ENCODE peak calls at places on chromosomes 5 and 9, in eight cellular contexts. N is tibial nerve; W is uterus; M is H9; X is endodermal cell; P is heart left ventricle; U is cardiac muscle cell; T is CD4-positive, alpha-beta T cell. O is an unnamed sample.

GRCh38 chr9:82385633-82386032 is 397.1 kb downstream of the SPATA31D1 start:
- DNase-seq in N (no peak), W (no peak), M (no peak), X (no peak), P (no peak), U (no peak), T (no peak), O (no peak)

GRCh38 chr9:76269789-76270188 is 124.4 kb downstream of the RFK start:
- DNase-seq in N (no peak), W (no peak), M (no peak), X (no peak), P (no peak), U (no peak), T (no peak), O (no peak)

GRCh38 chr5:94908889-94909480 is 290.5 kb downstream of the SLF1 start:
- DNase-seq in N (peak), W (no peak), M (no peak), X (no peak), P (no peak), U (peak), T (no peak), O (no peak)

GRCh38 chr5:89596821-89597220 is 713.8 kb upstream of the MEF2C start:
- DNase-seq in N (no peak), W (no peak), M (no peak), X (no peak), P (no peak), U (no peak), T (no peak), O (no peak)

GRCh38 chr5:77877516-77878070 is 101.5 kb upstream of the TBCA start:
- DNase-seq in N (no peak), W (no peak), M (no peak), X (no peak), P (no peak), U (no peak), T (no peak), O (no peak)

GRCh38 chr5:65264420-65264819 is 217.3 kb downstream of the ADAMTS6 start:
- DNase-seq in N (no peak), W (no peak), M (no peak), X (no peak), P (no peak), U (no peak), T (no peak), O (no peak)

GRCh38 chr9:125428060-125428481 is 166.4 kb downstream of the GAPVD1 start:
- DNase-seq in N (no peak), W (no peak), M (no peak), X (peak), P (peak), U (peak), T (no peak), O (no peak)

GRCh38 chr9:21082671-21083070 is 4.9 kb upstream of the IFNB1 start:
- DNase-seq in N (no peak), W (no peak), M (no peak), X (no peak), P (no peak), U (no peak), T (no peak), O (no peak)

GRCh38 chr5:170307575-170308465 is 10.2 kb upstream of the LCP2 start:
- DNase-seq in N (peak), W (peak), M (no peak), X (no peak), P (peak), U (peak), T (no peak), O (no peak)

GRCh38 chr5:116280149-116280803 is 195.5 kb downstream of the COMMD10 start:
- DNase-seq in N (no peak), W (no peak), M (no peak), X (no peak), P (no peak), U (no peak), T (no peak), O (no peak)

GRCh38 chr9:108049026-108049591 is 559.5 kb upstream of the KLF4 start:
- DNase-seq in N (no peak), W (no peak), M (no peak), X (no peak), P (no peak), U (no peak), T (no peak), O (no peak)

GRCh38 chr9:72352911-72353388 is 12.1 kb downstream of the ZFAND5 start:
- DNase-seq in N (no peak), W (no peak), M (no peak), X (no peak), P (no peak), U (no peak), T (no peak), O (no peak)

DNA sequence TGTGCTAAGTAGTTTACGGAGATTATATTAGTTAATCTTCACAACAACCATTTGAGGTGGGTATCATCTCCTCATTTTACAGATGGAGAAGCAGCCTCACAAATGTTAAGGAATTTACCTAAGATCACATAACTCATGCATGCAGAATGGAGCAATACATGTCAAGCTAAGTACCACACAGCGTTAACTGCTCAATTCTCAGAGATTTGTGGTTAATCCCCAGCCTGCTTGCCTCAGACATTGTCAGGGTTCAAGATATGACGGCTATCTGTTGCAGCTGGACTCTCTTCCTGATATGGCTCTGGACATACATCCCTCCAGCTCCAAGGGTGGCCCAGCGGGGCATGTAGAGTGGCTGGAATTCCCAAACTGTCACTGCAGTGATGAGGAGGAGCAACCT is 7.3 kb upstream of the ZNF346 start:
- DNase-seq in N (no peak), W (no peak), M (no peak), X (no peak), P (no peak), U (no peak), T (no peak), O (no peak)
- H3K27ac ChIP-seq in N (no peak), W (no peak), M (no peak), X (no peak), P (no peak), U (no peak), T (no peak), O (no peak)

GRCh38 chr9:136341769-136342168 is 14.4 kb downstream of the GPSM1 start:
- DNase-seq in N (no peak), W (no peak), M (no peak), X (no peak), P (no peak), U (no peak), T (no peak), O (no peak)

GRCh38 chr9:136339958-136340310 is 12.6 kb downstream of the GPSM1 start:
- DNase-seq in N (no peak), W (no peak), M (no peak), X (no peak), P (no peak), U (no peak), T (no peak), O (no peak)

GRCh38 chr9:136342191-136343120 is 15.1 kb downstream of the GPSM1 start:
- DNase-seq in N (peak), W (peak), M (peak), X (peak), P (peak), U (peak), T (peak), O (peak)

GRCh38 chr9:136340356-136341041 is 13.2 kb downstream of the GPSM1 start:
- DNase-seq in N (no peak), W (no peak), M (no peak), X (no peak), P (no peak), U (no peak), T (no peak), O (no peak)

DNA sequence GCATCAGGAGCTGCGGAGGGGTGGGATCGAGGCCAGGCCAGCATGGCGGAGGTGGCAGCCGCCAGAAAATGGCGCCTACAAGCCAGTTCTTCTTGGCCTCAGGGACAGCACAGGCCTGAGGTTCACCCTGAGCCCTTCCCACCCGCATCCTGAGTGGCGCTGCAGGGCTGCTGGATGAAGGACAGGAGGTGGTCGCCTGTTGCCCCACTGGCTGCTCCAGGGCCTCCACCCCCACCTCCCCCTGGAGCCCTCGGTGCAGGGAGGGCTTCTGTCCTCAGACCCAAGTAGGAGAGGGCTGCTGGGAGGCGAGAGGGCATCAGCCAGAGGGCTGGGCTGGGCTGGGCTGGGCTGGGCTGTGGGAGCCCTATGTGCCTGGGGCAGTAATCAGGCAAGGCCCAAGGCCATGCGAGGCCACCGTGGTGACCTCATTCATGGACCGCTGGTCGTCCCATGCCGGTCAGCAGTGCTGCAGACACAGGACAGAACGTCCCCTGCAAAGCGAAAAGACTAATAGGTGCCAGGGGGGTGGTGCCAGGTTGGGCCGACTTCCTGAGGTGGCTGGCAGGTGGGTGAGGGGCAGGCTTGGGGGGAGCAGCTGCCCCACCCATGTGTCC is 13.8 kb downstream of the GPSM1 start:
- DNase-seq in N (no peak), W (no peak), M (no peak), X (no peak), P (no peak), U (no peak), T (no peak), O (no peak)
- H3K27ac ChIP-seq in N (peak), W (no peak), M (no peak), X (no peak), P (peak), U (no peak), T (no peak), O (no peak)

GRCh38 chr9:131854906-131855504 is 115.1 kb upstream of the RAPGEF1 start:
- DNase-seq in N (no peak), W (no peak), M (no peak), X (no peak), P (no peak), U (no peak), T (no peak), O (no peak)
- H3K27ac ChIP-seq in N (no peak), W (no peak), M (no peak), X (no peak), P (no peak), U (no peak), T (no peak), O (no peak)

GRCh38 chr5:38532165-38532669 is 24.2 kb downstream of the LIFR start:
- DNase-seq in N (no peak), W (no peak), M (peak), X (peak), P (no peak), U (no peak), T (no peak), O (no peak)
- H3K27ac ChIP-seq in N (no peak), W (no peak), M (no peak), X (no peak), P (peak), U (peak), T (no peak), O (peak)

GRCh38 chr9:126516936-126517750 is 96.6 kb upstream of the LMX1B start:
- DNase-seq in N (peak), W (peak), M (peak), X (peak), P (peak), U (peak), T (no peak), O (no peak)
- H3K27ac ChIP-seq in N (peak), W (no peak), M (no peak), X (no peak), P (peak), U (no peak), T (no peak), O (no peak)

GRCh38 chr5:90590-91547 is 1.1 kb upstream of the PLEKHG4B start:
- DNase-seq in N (no peak), W (no peak), M (peak), X (peak), P (peak), U (peak), T (no peak), O (no peak)

GRCh38 chr5:92391-93220 is 638 bp downstream of the PLEKHG4B start:
- DNase-seq in N (no peak), W (no peak), M (no peak), X (no peak), P (peak), U (no peak), T (no peak), O (no peak)

GRCh38 chr5:89337-90286 is 2.4 kb upstream of the PLEKHG4B start:
- DNase-seq in N (no peak), W (no peak), M (no peak), X (no peak), P (peak), U (no peak), T (no peak), O (no peak)

GRCh38 chr5:93221-93980 is 1.4 kb downstream of the PLEKHG4B start:
- DNase-seq in N (no peak), W (no peak), M (no peak), X (no peak), P (no peak), U (no peak), T (no peak), O (no peak)

DNA sequence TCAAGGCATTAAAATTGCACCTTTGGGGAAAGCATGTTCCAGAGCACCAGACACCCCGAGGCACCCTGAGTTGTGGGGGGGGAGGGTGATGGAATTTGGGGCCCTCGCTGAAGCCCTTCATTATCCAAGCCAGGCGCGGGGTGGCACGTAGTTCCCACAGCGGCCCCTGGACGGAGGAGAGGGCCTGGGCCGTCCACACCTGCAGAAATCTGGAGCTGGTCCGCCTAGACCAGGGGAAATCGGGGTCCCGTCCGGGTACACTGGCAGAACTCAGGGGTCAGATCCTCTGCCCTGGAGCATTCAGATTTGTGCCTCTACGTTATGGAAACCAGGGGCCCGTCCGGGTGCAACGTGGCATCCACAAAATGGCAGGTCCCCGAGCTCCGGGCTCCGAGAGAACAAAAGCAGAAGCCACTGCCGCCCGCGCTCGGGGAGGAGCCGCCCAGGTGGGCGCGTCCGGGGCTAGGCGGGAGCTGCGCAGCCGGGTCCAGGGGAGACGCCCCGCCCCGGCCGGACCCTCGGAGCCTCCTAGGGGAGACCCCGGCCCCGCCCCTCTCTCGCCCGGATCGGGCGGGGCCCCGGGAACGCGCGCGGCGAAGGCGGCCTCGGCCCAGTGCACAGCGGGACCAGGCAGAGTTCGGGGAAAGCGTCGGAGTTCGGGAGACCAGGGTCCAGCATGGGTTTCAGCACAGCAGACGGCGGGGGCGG is at the start of gene PLEKHG4B:
- DNase-seq in N (no peak), W (no peak), M (peak), X (peak), P (peak), U (peak), T (no peak), O (no peak)
- H3K27ac ChIP-seq in N (no peak), W (no peak), M (no peak), X (peak), P (no peak), U (peak), T (no peak), O (no peak)

DNA sequence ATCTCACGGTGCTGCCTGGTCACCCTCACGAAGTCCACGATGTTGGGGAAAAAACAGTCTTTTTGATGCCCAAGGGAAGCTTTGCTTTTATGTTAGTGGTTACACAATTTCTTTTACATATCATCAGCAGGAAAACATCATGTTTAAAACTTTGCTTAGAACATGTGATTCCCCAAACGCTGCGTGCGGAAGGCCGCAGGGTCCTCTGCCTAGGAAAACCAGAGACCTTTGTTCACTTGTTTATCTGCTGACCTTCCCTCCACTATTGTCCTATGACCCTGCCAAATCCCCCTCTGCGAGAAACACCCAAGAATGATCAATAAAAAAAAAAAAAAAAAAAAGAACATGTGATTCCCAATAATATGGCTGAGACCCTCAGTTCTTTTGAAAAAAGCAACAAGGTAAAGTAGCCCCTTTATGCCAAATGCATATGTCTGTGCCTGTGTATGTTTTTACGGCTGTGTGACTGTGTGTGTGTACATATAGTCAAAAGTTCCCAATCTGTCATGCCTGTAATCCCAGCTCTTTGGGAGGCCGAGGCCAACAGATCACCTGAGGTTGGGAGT is 11.5 kb upstream of the AGPAT2 start:
- DNase-seq in N (no peak), W (no peak), M (no peak), X (no peak), P (no peak), U (no peak), T (no peak), O (no peak)
- H3K27ac ChIP-seq in N (no peak), W (no peak), M (no peak), X (no peak), P (no peak), U (no peak), T (no peak), O (no peak)

GRCh38 chr5:168209987-168210386 is 81.5 kb upstream of the WWC1 start:
- DNase-seq in N (no peak), W (no peak), M (no peak), X (no peak), P (no peak), U (no peak), T (no peak), O (no peak)
- H3K27ac ChIP-seq in N (peak), W (no peak), M (no peak), X (no peak), P (peak), U (no peak), T (no peak), O (no peak)